ENCODE peak calls at places on chromosomes 2 and 18, in eight cellular contexts. One of them, this sample, is unnamed.

GRCh38 chr2:184646593-184646992 is 48.3 kb downstream of the ZNF804A start:
- ATAC-seq in GM12878: no peak
- ATAC-seq in Panc1: no peak
- ATAC-seq in K562: no peak
- ATAC-seq in upper lobe of left lung: peak; percentile 26
- ATAC-seq in HepG2: no peak
- ATAC-seq in HCT116: no peak
- ATAC-seq in GM23338: no peak
- ATAC-seq in this sample: no peak

GRCh38 chr2:79138385-79138784 is 18.1 kb downstream of the REG1A start:
- ATAC-seq in GM12878: no peak
- ATAC-seq in Panc1: no peak
- ATAC-seq in K562: no peak
- ATAC-seq in upper lobe of left lung: peak; percentile 26
- ATAC-seq in HepG2: no peak
- ATAC-seq in HCT116: no peak
- ATAC-seq in GM23338: no peak
- ATAC-seq in this sample: no peak

GRCh38 chr2:177392373-177393246 is at the start of gene AGPS:
- ATAC-seq in GM12878: peak; percentile 92
- ATAC-seq in Panc1: peak; percentile 91
- ATAC-seq in K562: peak; percentile 94
- ATAC-seq in upper lobe of left lung: peak; percentile 94
- ATAC-seq in HepG2: peak; percentile 93
- ATAC-seq in HCT116: peak; percentile 88
- ATAC-seq in GM23338: peak; percentile 94
- ATAC-seq in this sample: peak; percentile 92

GRCh38 chr18:25058520-25058919 is 293.4 kb downstream of the ZNF521 start:
- ATAC-seq in GM12878: peak; percentile 48
- ATAC-seq in Panc1: no peak
- ATAC-seq in K562: peak; percentile 74
- ATAC-seq in upper lobe of left lung: no peak
- ATAC-seq in HepG2: no peak
- ATAC-seq in HCT116: no peak
- ATAC-seq in GM23338: peak; percentile 88
- ATAC-seq in this sample: no peak

GRCh38 chr2:15840969-15841368 is 99.4 kb upstream of the MYCN start:
- ATAC-seq in GM12878: no peak
- ATAC-seq in Panc1: no peak
- ATAC-seq in K562: no peak
- ATAC-seq in upper lobe of left lung: no peak
- ATAC-seq in HepG2: no peak
- ATAC-seq in HCT116: no peak
- ATAC-seq in GM23338: no peak
- ATAC-seq in this sample: no peak

GRCh38 chr2:176817061-176817565 is 395.5 kb upstream of the HNRNPA3 start:
- ATAC-seq in GM12878: peak; percentile 58
- ATAC-seq in Panc1: peak; percentile 73
- ATAC-seq in K562: peak; percentile 53
- ATAC-seq in upper lobe of left lung: no peak
- ATAC-seq in HepG2: peak; percentile 47
- ATAC-seq in HCT116: peak; percentile 79
- ATAC-seq in GM23338: peak; percentile 92
- ATAC-seq in this sample: no peak

GRCh38 chr2:230805353-230806017 is 59.3 kb upstream of the ITM2C start:
- ATAC-seq in GM12878: peak; percentile 57
- ATAC-seq in Panc1: no peak
- ATAC-seq in K562: no peak
- ATAC-seq in upper lobe of left lung: no peak
- ATAC-seq in HepG2: no peak
- ATAC-seq in HCT116: no peak
- ATAC-seq in GM23338: no peak
- ATAC-seq in this sample: no peak

GRCh38 chr2:239006886-239007285 is 159.0 kb downstream of the TWIST2 start:
- ATAC-seq in GM12878: no peak
- ATAC-seq in Panc1: peak; percentile 71
- ATAC-seq in K562: no peak
- ATAC-seq in upper lobe of left lung: no peak
- ATAC-seq in HepG2: no peak
- ATAC-seq in HCT116: peak; percentile 65
- ATAC-seq in GM23338: no peak
- ATAC-seq in this sample: no peak

GRCh38 chr2:48265169-48266013 is 264.6 kb upstream of the STON1 start:
- ATAC-seq in GM12878: no peak
- ATAC-seq in Panc1: no peak
- ATAC-seq in K562: peak; percentile 86
- ATAC-seq in upper lobe of left lung: no peak
- ATAC-seq in HepG2: no peak
- ATAC-seq in HCT116: no peak
- ATAC-seq in GM23338: no peak
- ATAC-seq in this sample: no peak

DNA sequence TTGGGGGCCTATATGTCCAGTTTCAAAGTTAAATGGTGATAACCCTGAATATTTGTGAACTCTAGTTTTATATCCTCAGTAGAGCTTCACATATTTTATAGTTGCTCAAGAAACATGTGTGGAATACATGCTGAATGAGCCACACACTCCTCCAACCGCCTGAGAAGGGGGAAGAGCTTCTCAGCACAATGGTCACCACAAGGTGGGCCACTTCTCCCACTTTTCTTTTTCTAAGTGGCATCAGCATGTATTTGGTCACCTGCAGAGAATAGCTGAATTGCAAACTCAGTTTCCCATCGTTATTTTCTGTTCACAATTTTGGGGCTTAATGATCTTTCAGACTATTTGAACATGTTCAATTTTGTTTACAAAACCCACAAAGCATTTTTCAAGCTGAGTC is 340.5 kb downstream of the PARD3B start:
- ATAC-seq in GM12878: no peak
- ATAC-seq in Panc1: no peak
- ATAC-seq in K562: peak; percentile 56
- ATAC-seq in upper lobe of left lung: no peak
- ATAC-seq in HepG2: no peak
- ATAC-seq in HCT116: no peak
- ATAC-seq in GM23338: peak; percentile 80
- ATAC-seq in this sample: no peak
- TF ChIP-seq CTCF in GM12878: no peak
- TF ChIP-seq CTCF in Panc1: peak; percentile 50
- TF ChIP-seq CTCF in K562: peak; percentile 16
- TF ChIP-seq CTCF in upper lobe of left lung: no peak
- TF ChIP-seq CTCF in HepG2: peak; percentile 50
- TF ChIP-seq CTCF in HCT116: no peak
- TF ChIP-seq CTCF in GM23338: peak; percentile 80
- TF ChIP-seq CTCF in this sample: no peak

GRCh38 chr2:65421432-65421748 is 11.0 kb downstream of the SPRED2 start:
- ATAC-seq in GM12878: peak; percentile 16
- ATAC-seq in Panc1: peak; percentile 43
- ATAC-seq in K562: peak; percentile 14
- ATAC-seq in upper lobe of left lung: no peak
- ATAC-seq in HepG2: no peak
- ATAC-seq in HCT116: peak; percentile 60
- ATAC-seq in GM23338: peak; percentile 25
- ATAC-seq in this sample: no peak

GRCh38 chr2:65416945-65417344 is 15.5 kb downstream of the SPRED2 start:
- ATAC-seq in GM12878: peak; percentile 8
- ATAC-seq in Panc1: no peak
- ATAC-seq in K562: no peak
- ATAC-seq in upper lobe of left lung: peak; percentile 46
- ATAC-seq in HepG2: no peak
- ATAC-seq in HCT116: peak; percentile 26
- ATAC-seq in GM23338: no peak
- ATAC-seq in this sample: no peak

GRCh38 chr2:65417509-65418085 is 14.8 kb downstream of the SPRED2 start:
- ATAC-seq in GM12878: peak; percentile 42
- ATAC-seq in Panc1: no peak
- ATAC-seq in K562: no peak
- ATAC-seq in upper lobe of left lung: no peak
- ATAC-seq in HepG2: no peak
- ATAC-seq in HCT116: no peak
- ATAC-seq in GM23338: no peak
- ATAC-seq in this sample: no peak

GRCh38 chr2:65424391-65424790 is 8.0 kb downstream of the SPRED2 start:
- ATAC-seq in GM12878: no peak
- ATAC-seq in Panc1: no peak
- ATAC-seq in K562: no peak
- ATAC-seq in upper lobe of left lung: no peak
- ATAC-seq in HepG2: no peak
- ATAC-seq in HCT116: no peak
- ATAC-seq in GM23338: no peak
- ATAC-seq in this sample: no peak

GRCh38 chr2:65420712-65421431 is 11.5 kb downstream of the SPRED2 start:
- ATAC-seq in GM12878: peak; percentile 85
- ATAC-seq in Panc1: peak; percentile 68
- ATAC-seq in K562: peak; percentile 83
- ATAC-seq in upper lobe of left lung: no peak
- ATAC-seq in HepG2: no peak
- ATAC-seq in HCT116: peak; percentile 71
- ATAC-seq in GM23338: peak; percentile 48
- ATAC-seq in this sample: no peak
- TF ChIP-seq POLR2AphosphoS5 in GM12878: no peak
- TF ChIP-seq POLR2AphosphoS5 in Panc1: no peak
- TF ChIP-seq POLR2AphosphoS5 in K562: no peak
- TF ChIP-seq POLR2AphosphoS5 in upper lobe of left lung: peak; percentile 49
- TF ChIP-seq POLR2AphosphoS5 in HepG2: no peak
- TF ChIP-seq POLR2AphosphoS5 in HCT116: no peak
- TF ChIP-seq POLR2AphosphoS5 in GM23338: no peak
- TF ChIP-seq POLR2AphosphoS5 in this sample: no peak

GRCh38 chr2:66032376-66032775 is 402.5 kb upstream of the MEIS1 start:
- ATAC-seq in GM12878: peak; percentile 82
- ATAC-seq in Panc1: no peak
- ATAC-seq in K562: no peak
- ATAC-seq in upper lobe of left lung: no peak
- ATAC-seq in HepG2: no peak
- ATAC-seq in HCT116: no peak
- ATAC-seq in GM23338: no peak
- ATAC-seq in this sample: no peak

GRCh38 chr2:66034467-66034866 is 400.5 kb upstream of the MEIS1 start:
- ATAC-seq in GM12878: no peak
- ATAC-seq in Panc1: no peak
- ATAC-seq in K562: no peak
- ATAC-seq in upper lobe of left lung: no peak
- ATAC-seq in HepG2: no peak
- ATAC-seq in HCT116: no peak
- ATAC-seq in GM23338: no peak
- ATAC-seq in this sample: no peak

GRCh38 chr2:66030553-66030952 is 404.4 kb upstream of the MEIS1 start:
- ATAC-seq in GM12878: no peak
- ATAC-seq in Panc1: no peak
- ATAC-seq in K562: no peak
- ATAC-seq in upper lobe of left lung: no peak
- ATAC-seq in HepG2: peak; percentile 71
- ATAC-seq in HCT116: peak; percentile 65
- ATAC-seq in GM23338: peak; percentile 73
- ATAC-seq in this sample: no peak
- TF ChIP-seq CTCF in GM12878: no peak
- TF ChIP-seq CTCF in Panc1: no peak
- TF ChIP-seq CTCF in K562: peak; percentile 16
- TF ChIP-seq CTCF in upper lobe of left lung: no peak
- TF ChIP-seq CTCF in HepG2: no peak
- TF ChIP-seq CTCF in HCT116: peak; percentile 34
- TF ChIP-seq CTCF in GM23338: peak; percentile 41
- TF ChIP-seq CTCF in this sample: no peak

GRCh38 chr2:37344453-37345361 is at the start of gene QPCT:
- ATAC-seq in GM12878: peak; percentile 74
- ATAC-seq in Panc1: peak; percentile 84
- ATAC-seq in K562: peak; percentile 67
- ATAC-seq in upper lobe of left lung: peak; percentile 63
- ATAC-seq in HepG2: peak; percentile 77
- ATAC-seq in HCT116: no peak
- ATAC-seq in GM23338: peak; percentile 72
- ATAC-seq in this sample: peak; percentile 75
- TF ChIP-seq POLR2AphosphoS5 in GM12878: no peak
- TF ChIP-seq POLR2AphosphoS5 in Panc1: no peak
- TF ChIP-seq POLR2AphosphoS5 in K562: no peak
- TF ChIP-seq POLR2AphosphoS5 in upper lobe of left lung: no peak
- TF ChIP-seq POLR2AphosphoS5 in HepG2: no peak
- TF ChIP-seq POLR2AphosphoS5 in HCT116: no peak
- TF ChIP-seq POLR2AphosphoS5 in GM23338: no peak
- TF ChIP-seq POLR2AphosphoS5 in this sample: no peak

DNA sequence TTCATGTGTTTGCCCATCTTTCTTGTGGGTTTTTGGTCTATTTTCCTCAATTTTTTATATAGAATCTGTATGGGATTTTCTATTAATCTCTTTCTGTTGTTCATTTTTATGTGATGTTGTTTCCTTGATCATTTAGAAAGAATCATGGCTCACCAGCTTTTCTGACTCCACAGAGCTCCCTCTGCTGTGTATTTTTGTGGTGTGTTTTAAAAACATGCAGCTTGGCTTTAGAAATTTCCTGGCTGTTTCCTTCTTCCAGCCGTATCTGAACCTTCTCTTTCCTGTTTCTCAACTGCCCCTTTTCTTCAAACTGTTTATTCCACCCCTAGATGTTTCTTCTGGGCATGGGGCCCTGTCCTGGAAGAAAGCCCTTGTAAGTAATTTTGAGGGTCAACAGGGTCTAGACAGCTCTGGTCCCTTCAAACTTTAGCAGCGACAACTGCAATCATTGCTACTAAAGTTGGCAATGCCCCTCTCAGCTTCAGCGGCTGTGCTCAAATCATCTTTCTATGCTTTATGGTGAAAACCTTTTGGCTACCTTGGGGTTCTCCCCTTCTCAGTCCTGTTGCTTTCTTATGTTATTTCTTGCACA is 17.6 kb upstream of the COPS8 start:
- ATAC-seq in GM12878: no peak
- ATAC-seq in Panc1: no peak
- ATAC-seq in K562: no peak
- ATAC-seq in upper lobe of left lung: no peak
- ATAC-seq in HepG2: no peak
- ATAC-seq in HCT116: no peak
- ATAC-seq in GM23338: no peak
- ATAC-seq in this sample: no peak
- TF ChIP-seq CTCF in GM12878: no peak
- TF ChIP-seq CTCF in Panc1: no peak
- TF ChIP-seq CTCF in K562: no peak
- TF ChIP-seq CTCF in upper lobe of left lung: no peak
- TF ChIP-seq CTCF in HepG2: no peak
- TF ChIP-seq CTCF in HCT116: no peak
- TF ChIP-seq CTCF in GM23338: peak; percentile 14
- TF ChIP-seq CTCF in this sample: no peak

This sample was measured in gastroesophageal sphincter.